ENCODE peak calls at places on chromosomes 4 and X, in four cellular contexts. T, O, M and V are unnamed samples.

GRCh38 chr4:138407329-138407728 is 165.2 kb upstream of the SLC7A11 start:
- DNase-seq in T (no peak), O (no peak), M (no peak), V (no peak)

GRCh38 chr4:186516287-186516686 is 39.1 kb downstream of the MTNR1A start:
- DNase-seq in T (no peak), O (no peak), M (no peak), V (no peak)

GRCh38 chrX:45771560-45772340 is 571.1 kb upstream of the DIPK2B start:
- DNase-seq in T (no peak), O (peak), M (peak), V (peak)

GRCh38 chr4:108690738-108691137 is 40.3 kb downstream of the OSTC start:
- DNase-seq in T (no peak), M (no peak), O (peak), V (no peak)

GRCh38 chr4:4856071-4857000 is 3.1 kb upstream of the MSX1 start:
- DNase-seq in M (no peak), O (peak), T (peak), V (no peak)

GRCh38 chrX:17414839-17415238 is 39.8 kb downstream of the NHS start:
- DNase-seq in T (peak), O (no peak), M (no peak), V (no peak)

GRCh38 chr4:7516773-7517144 is 82.0 kb upstream of the PSAPL1 start:
- DNase-seq in O (no peak), M (no peak), T (no peak), V (no peak)

GRCh38 chrX:141838016-141838415 is at the start of gene MAGEC3:
- DNase-seq in M (no peak), T (no peak), O (no peak), V (no peak)

DNA sequence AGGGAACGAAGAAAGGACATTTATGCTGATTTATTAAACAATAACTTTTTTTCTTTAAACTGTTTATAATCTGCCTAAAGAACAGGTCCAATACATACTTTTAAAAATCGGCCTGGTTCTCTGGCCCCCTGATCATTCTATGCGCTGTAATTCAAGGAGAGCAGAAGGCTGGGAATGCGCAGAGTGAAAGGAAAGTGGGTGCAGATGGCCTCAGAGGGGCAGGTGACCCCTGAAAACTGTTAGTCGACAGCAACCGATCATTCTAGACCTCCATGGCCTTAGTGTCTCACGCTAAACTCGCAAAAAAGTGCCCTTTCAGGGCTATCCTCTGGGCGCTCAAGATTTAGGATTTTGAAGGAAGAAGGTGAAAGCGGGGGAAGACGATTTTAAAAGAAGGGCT is 2.2 kb downstream of the PDE5A start:
- DNase-seq in M (no peak), T (no peak), O (peak), V (no peak)
- H2AFZ ChIP-seq in M (peak), T (peak), O (no peak), V (no peak)

GRCh38 chrX:100447563-100448397 is 37.7 kb upstream of the PCDH19 start:
- DNase-seq in O (peak), M (peak), T (peak), V (peak)
- H2AFZ ChIP-seq in O (no peak), M (no peak), T (peak), V (no peak)

GRCh38 chr4:128378668-128379067 is 91.1 kb upstream of the PGRMC2 start:
- DNase-seq in T (no peak), O (peak), M (no peak), V (peak)
- H2AFZ ChIP-seq in T (no peak), O (no peak), M (no peak), V (no peak)

GRCh38 chrX:40172169-40172979 is 74.6 kb upstream of the BCOR start:
- DNase-seq in M (peak), O (peak), T (peak), V (peak)
- H2AFZ ChIP-seq in M (peak), O (peak), T (peak), V (peak)

GRCh38 chr4:173527103-173527876 is 2.7 kb downstream of the HAND2 start:
- DNase-seq in M (no peak), O (peak), T (no peak), V (no peak)
- H2AFZ ChIP-seq in M (no peak), O (no peak), T (peak), V (no peak)

DNA sequence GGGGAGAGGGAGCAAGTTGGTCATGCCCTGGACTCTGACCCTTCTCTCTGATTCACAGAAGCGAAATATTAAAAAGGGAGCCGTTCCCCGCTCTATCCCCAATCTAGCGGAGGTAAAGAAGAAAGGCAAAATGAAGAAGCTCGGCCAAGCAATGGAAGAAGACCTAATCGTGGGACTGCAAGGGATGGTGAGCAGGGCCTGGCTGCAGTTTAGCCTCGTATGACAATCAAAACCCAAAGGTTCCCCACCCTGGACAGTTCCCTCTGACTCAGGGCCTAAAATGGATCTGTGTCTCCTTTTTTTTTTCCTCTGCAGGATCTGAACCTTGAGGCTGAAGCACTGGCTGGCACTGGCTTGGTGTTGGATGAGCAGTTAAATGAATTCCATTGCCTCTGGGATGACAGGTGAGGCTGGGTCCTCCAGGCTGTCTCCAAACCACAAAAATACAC is 970 bp downstream of the HDAC6 start:
- DNase-seq in M (no peak), O (peak), T (no peak), V (no peak)
- H2AFZ ChIP-seq in M (peak), O (no peak), T (no peak), V (no peak)

GRCh38 chr4:130368668-130369067 is 1272.7 kb downstream of the C4orf33 start:
- DNase-seq in T (no peak), O (no peak), M (no peak), V (no peak)
- H2AFZ ChIP-seq in T (no peak), O (no peak), M (no peak), V (no peak)